ENCODE peak calls at places on chromosomes 5 and 9, in eight cellular contexts. Z is A549, K is upper lobe of left lung, Y is Peyer's patch, V is transverse colon, X is esophagus squamous epithelium, P is ovary, A is heart left ventricle. L is an unnamed sample.

GRCh38 chr5:21680196-21680595 is 1172.9 kb downstream of the CDH12 start:
- DNase-seq in Z (no peak), K (no peak), Y (no peak), V (no peak), X (no peak), P (no peak), A (no peak), L (no peak)

GRCh38 chr9:18543406-18543965 is 69.5 kb downstream of the ADAMTSL1 start:
- DNase-seq in Z (no peak), K (no peak), Y (no peak), V (no peak), X (no peak), P (no peak), A (no peak), L (no peak)

GRCh38 chr5:130280528-130281217 is 376.4 kb downstream of the CHSY3 start:
- DNase-seq in Z (no peak), K (no peak), Y (no peak), V (no peak), X (no peak), P (no peak), A (no peak), L (no peak)

GRCh38 chr9:81632599-81632998 is 56.7 kb downstream of the TLE1 start:
- DNase-seq in Z (no peak), K (no peak), Y (no peak), V (no peak), X (no peak), P (no peak), A (no peak), L (no peak)

GRCh38 chr5:55338092-55338613 is 30.4 kb downstream of the MTREX start:
- DNase-seq in Z (no peak), K (no peak), Y (no peak), V (no peak), X (no peak), P (no peak), A (no peak), L (no peak)

GRCh38 chr9:88577736-88578485 is 42.9 kb downstream of the NXNL2 start:
- DNase-seq in Z (no peak), K (no peak), Y (no peak), V (no peak), X (no peak), P (no peak), A (no peak), L (no peak)

GRCh38 chr9:74463825-74464224 is 33.3 kb upstream of the RORB start:
- DNase-seq in Z (no peak), K (no peak), Y (no peak), V (no peak), X (no peak), P (no peak), A (no peak), L (no peak)

GRCh38 chr5:68447121-68447520 is 231.6 kb downstream of the PIK3R1 start:
- DNase-seq in Z (no peak), K (no peak), Y (no peak), V (no peak), X (no peak), P (no peak), A (no peak), L (no peak)

GRCh38 chr9:90939367-90939766 is 137.7 kb downstream of the SYK start:
- DNase-seq in Z (no peak), K (no peak), Y (no peak), V (no peak), X (no peak), P (no peak), A (no peak), L (no peak)

GRCh38 chr5:22708770-22709328 is 144.3 kb downstream of the CDH12 start:
- DNase-seq in Z (no peak), K (no peak), Y (no peak), V (no peak), X (no peak), P (no peak), A (no peak), L (no peak)

DNA sequence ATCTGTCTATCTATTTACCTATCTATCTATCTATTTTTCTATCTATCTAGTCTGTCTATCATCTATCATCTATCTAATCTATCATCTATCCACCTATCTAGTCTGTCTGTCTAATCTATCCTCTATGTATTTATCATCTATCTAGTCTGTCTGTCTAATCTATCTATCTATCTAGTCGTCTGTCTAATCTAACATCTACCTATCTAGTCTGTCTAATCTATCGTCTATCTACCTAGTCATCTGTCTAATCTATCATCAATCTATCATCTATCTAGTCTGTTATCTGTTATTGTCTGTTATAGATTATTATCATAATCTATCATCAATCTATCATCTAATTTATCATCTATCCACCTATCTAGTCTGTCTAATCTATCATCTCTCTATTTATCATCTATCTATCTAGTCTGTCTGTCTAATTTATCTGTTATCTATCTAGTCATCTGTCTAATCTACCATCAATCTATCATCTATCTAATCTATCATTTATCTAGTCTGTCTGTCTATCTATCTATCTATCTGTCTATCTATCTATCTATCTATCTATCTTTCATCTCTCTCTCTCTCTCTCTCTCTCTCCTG is 80.2 kb upstream of the ZNF618 start:
- DNase-seq in Z (no peak), K (no peak), Y (no peak), V (no peak), X (no peak), P (no peak), A (no peak), L (no peak)
- TF ChIP-seq CTCF in Z (no peak), K (no peak), Y (no peak), V (no peak), X (no peak), P (no peak), A (no peak), L (no peak)

GRCh38 chr9:93096811-93097382 is 880 bp downstream of the CARD19 start:
- DNase-seq in Z (no peak), K (peak), Y (no peak), V (no peak), X (no peak), P (peak), A (peak), L (no peak)

GRCh38 chr9:93095205-93096130 is 549 bp upstream of the CARD19 start:
- DNase-seq in Z (peak), K (peak), Y (peak), V (peak), X (peak), P (peak), A (peak), L (peak)

GRCh38 chr9:93097496-93098205 is 1.6 kb downstream of the CARD19 start:
- DNase-seq in Z (no peak), K (peak), Y (no peak), V (peak), X (no peak), P (peak), A (peak), L (peak)

GRCh38 chr9:93094294-93095204 is 1.5 kb upstream of the CARD19 start:
- DNase-seq in Z (no peak), K (peak), Y (peak), V (peak), X (no peak), P (peak), A (peak), L (peak)

DNA sequence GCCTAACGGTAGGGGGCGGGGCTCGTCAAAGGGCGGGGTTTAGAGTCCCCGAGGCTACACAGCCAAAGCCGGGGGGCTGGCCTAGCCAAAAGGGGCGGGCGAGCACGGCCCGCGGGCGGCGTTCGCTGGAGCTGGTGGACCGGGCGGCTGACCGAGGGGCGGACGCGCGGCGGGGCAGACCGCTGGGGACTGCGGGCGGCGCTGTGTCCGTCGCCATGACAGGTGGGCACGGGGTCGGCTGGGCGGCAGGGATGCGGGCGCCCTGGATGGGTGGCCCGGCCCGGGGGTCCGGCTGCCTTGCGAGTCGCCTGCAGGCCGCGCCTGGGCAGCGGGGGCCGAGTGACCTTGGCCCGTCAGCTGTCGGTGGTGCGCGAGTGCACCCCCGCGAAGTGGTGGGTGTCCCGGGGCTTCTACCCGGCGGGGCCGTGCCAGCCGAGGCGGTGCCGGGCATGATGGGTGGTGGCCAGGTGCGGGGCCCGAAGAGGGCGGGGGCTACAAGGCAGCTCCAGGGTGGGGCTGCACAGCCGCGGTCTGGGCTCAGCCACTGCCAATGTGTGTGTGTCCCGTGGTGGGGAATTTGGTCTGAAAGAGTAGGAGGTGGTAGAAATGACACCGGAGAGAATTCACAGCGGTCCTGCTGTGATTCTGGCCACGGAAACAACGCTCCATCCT is at the start of gene CARD19:
- DNase-seq in Z (peak), K (peak), Y (peak), V (peak), X (no peak), P (no peak), A (no peak), L (no peak)
- TF ChIP-seq POLR2A in Z (peak), K (peak), Y (peak), V (peak), X (peak), P (peak), A (peak), L (no peak)

GRCh38 chr5:169265888-169266287 is 35.1 kb downstream of the SLIT3 start:
- DNase-seq in Z (no peak), K (no peak), Y (no peak), V (no peak), X (no peak), P (no peak), A (no peak), L (no peak)
- TF ChIP-seq CTCF in Z (peak), K (no peak), Y (no peak), V (no peak), X (peak), P (no peak), A (no peak), L (no peak)

GRCh38 chr5:178210073-178210526 is 5.8 kb downstream of the HNRNPAB start:
- DNase-seq in Z (no peak), K (no peak), Y (peak), V (no peak), X (no peak), P (no peak), A (no peak), L (no peak)

GRCh38 chr5:178212241-178213002 is 8.1 kb downstream of the HNRNPAB start:
- DNase-seq in Z (no peak), K (no peak), Y (no peak), V (no peak), X (no peak), P (no peak), A (no peak), L (no peak)

GRCh38 chr5:178213003-178213449 is 8.7 kb downstream of the HNRNPAB start:
- DNase-seq in Z (no peak), K (no peak), Y (no peak), V (no peak), X (no peak), P (no peak), A (no peak), L (no peak)

GRCh38 chr5:178209334-178210072 is 5.2 kb downstream of the HNRNPAB start:
- DNase-seq in Z (no peak), K (no peak), Y (peak), V (no peak), X (no peak), P (no peak), A (no peak), L (no peak)

GRCh38 chr5:178211095-178212048 is 7.0 kb downstream of the HNRNPAB start:
- DNase-seq in Z (no peak), K (no peak), Y (peak), V (no peak), X (no peak), P (no peak), A (no peak), L (no peak)
- TF ChIP-seq POLR2A in Z (no peak), K (no peak), Y (no peak), V (no peak), X (no peak), P (no peak), A (no peak), L (no peak)

GRCh38 chr5:159877894-159878448 is 38.3 kb upstream of the ADRA1B start:
- DNase-seq in Z (no peak), K (peak), Y (peak), V (peak), X (no peak), P (peak), A (peak), L (no peak)
- TF ChIP-seq CTCF in Z (no peak), K (no peak), Y (no peak), V (no peak), X (no peak), P (no peak), A (no peak), L (no peak)

DNA sequence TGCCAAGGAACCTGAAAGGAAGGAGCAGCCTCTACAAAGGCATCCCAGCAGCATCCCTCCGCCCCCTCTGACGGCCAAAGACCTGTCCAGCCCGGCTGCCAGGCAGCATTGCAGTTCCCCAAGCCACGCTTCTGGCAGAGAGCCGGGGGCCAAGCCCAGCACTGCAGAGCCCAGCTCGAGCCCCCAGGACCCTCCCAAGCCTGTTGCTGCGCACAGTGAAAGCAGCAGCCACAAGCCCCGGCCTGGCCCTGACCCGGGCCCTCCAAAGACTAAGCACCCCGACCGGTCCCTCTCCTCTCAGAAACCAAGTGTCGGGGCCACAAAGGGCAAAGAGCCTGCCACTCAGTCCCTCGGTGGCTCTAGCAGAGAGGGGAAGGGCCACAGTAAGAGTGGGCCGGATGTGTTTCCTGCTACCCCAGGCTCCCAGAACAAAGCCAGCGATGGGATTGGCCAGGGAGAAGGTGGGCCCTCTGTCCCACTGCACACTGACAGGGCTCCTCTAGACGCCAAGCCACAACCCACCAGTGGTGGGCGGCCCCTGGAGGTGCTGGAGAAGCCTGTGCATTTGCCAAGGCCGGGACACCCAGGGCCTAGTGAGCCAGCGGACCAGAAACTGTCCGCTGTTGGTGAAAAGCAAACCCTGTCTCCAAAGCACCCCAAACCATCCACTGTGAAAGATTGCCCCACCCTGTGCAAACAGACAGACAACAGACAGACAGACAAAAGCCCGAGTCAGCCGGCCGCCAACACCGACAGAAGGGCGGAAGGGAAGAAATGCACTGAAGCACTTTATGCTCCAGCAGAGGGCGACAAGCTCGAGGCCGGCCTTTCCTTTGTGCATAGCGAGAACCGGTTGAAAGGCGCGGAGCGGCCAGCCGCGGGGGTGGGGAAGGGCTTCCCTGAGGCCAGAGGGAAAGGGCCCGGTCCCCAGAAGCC is 30.8 kb downstream of the CD180 start:
- DNase-seq in Z (peak), K (peak), Y (peak), V (peak), X (peak), P (peak), A (peak), L (peak)
- TF ChIP-seq POLR2A in Z (no peak), K (no peak), Y (no peak), V (no peak), X (no peak), P (no peak), A (no peak), L (no peak)

GRCh38 chr9:116208417-116209232 is 55.0 kb downstream of the PAPPA start:
- DNase-seq in Z (no peak), K (no peak), Y (no peak), V (no peak), X (no peak), P (no peak), A (no peak), L (no peak)
- TF ChIP-seq CTCF in Z (no peak), K (no peak), Y (no peak), V (no peak), X (no peak), P (no peak), A (no peak), L (no peak)

GRCh38 chr5:151213803-151214613 is 9.9 kb downstream of the CCDC69 start:
- DNase-seq in Z (no peak), K (peak), Y (peak), V (peak), X (peak), P (peak), A (peak), L (peak)
- TF ChIP-seq POLR2A in Z (no peak), K (no peak), Y (peak), V (peak), X (peak), P (peak), A (no peak), L (no peak)

L was measured in lower leg skin.